ENCODE peak calls at places on chromosomes 11 and 22, in eight cellular contexts. V, F, D, J, U, X, N and W are unnamed samples.

GRCh38 chr11:17748044-17748443 is 13.5 kb downstream of the KCNC1 start:
- DNase-seq in V (no peak), F (no peak), D (peak), J (peak), U (no peak), X (no peak), N (no peak), W (no peak)

GRCh38 chr11:41451011-41451410 is 8.4 kb downstream of the LRRC4C start:
- DNase-seq in V (no peak), F (no peak), D (no peak), J (no peak), U (no peak), X (no peak), N (no peak), W (no peak)

GRCh38 chr11:80779907-80780615 is 1339.2 kb upstream of the TENM4 start:
- DNase-seq in V (no peak), F (no peak), D (no peak), J (no peak), U (no peak), X (no peak), N (no peak), W (no peak)

GRCh38 chr11:11982461-11982860 is 26.0 kb downstream of the DKK3 start:
- DNase-seq in V (no peak), F (no peak), D (peak), J (no peak), U (no peak), X (no peak), N (peak), W (no peak)

GRCh38 chr11:63762662-63763505 is 5.7 kb downstream of the ZFTA start:
- DNase-seq in V (peak), F (no peak), D (peak), J (no peak), U (peak), X (no peak), N (peak), W (peak)

GRCh38 chr11:93820085-93820710 is 30.2 kb downstream of the VSTM5 start:
- DNase-seq in V (no peak), F (no peak), D (no peak), J (no peak), U (no peak), X (no peak), N (no peak), W (no peak)

GRCh38 chr11:76270387-76270786 is 64.1 kb upstream of the WNT11 start:
- DNase-seq in V (no peak), F (peak), D (no peak), J (no peak), U (no peak), X (no peak), N (no peak), W (no peak)

GRCh38 chr11:65502274-65502851 is 3.5 kb downstream of the MALAT1 start:
- DNase-seq in V (peak), F (no peak), D (no peak), J (no peak), U (no peak), X (no peak), N (no peak), W (no peak)

GRCh38 chr11:45665206-45665932 is at the start of gene CHST1:
- DNase-seq in V (peak), F (no peak), D (peak), J (peak), U (peak), X (no peak), N (peak), W (no peak)

GRCh38 chr11:76792505-76793264 is 9.5 kb downstream of the TSKU start:
- DNase-seq in V (no peak), F (peak), D (peak), J (peak), U (no peak), X (no peak), N (peak), W (no peak)

GRCh38 chr11:75351541-75352416 is at the start of gene ARRB1:
- DNase-seq in V (no peak), F (no peak), D (peak), J (peak), U (peak), X (peak), N (peak), W (no peak)

GRCh38 chr11:13126430-13126829 is 117.3 kb downstream of the RASSF10 start:
- DNase-seq in V (no peak), F (no peak), D (no peak), J (no peak), U (no peak), X (no peak), N (no peak), W (no peak)

GRCh38 chr22:43993072-43993760 is 30.9 kb upstream of the PARVB start:
- DNase-seq in V (peak), F (no peak), D (peak), J (peak), U (peak), X (peak), N (no peak), W (peak)

GRCh38 chr11:46322759-46323158 is 24.5 kb upstream of the DGKZ start:
- DNase-seq in V (no peak), F (no peak), D (no peak), J (no peak), U (no peak), X (peak), N (no peak), W (no peak)

GRCh38 chr11:78838417-78838816 is 263.8 kb upstream of the NARS2 start:
- DNase-seq in V (no peak), F (no peak), D (no peak), J (no peak), U (no peak), X (no peak), N (no peak), W (no peak)

GRCh38 chr11:16321148-16321547 is 35.2 kb downstream of the SOX6 start:
- DNase-seq in V (no peak), F (no peak), D (no peak), J (no peak), U (no peak), X (no peak), N (no peak), W (no peak)

GRCh38 chr11:17774232-17775034 is 39.9 kb downstream of the KCNC1 start:
- DNase-seq in V (no peak), F (no peak), D (peak), J (peak), U (no peak), X (no peak), N (no peak), W (no peak)

GRCh38 chr22:43919106-43919965 is 4.3 kb upstream of the PNPLA3 start:
- DNase-seq in V (no peak), F (peak), D (no peak), J (no peak), U (no peak), X (no peak), N (no peak), W (no peak)

GRCh38 chr11:91932151-91932821 is 292.3 kb upstream of the FAT3 start:
- DNase-seq in V (no peak), F (no peak), D (no peak), J (no peak), U (no peak), X (no peak), N (no peak), W (no peak)

GRCh38 chr11:10581481-10582019 is 13.1 kb upstream of the LYVE1 start:
- DNase-seq in V (peak), F (peak), D (peak), J (peak), U (peak), X (peak), N (no peak), W (no peak)

GRCh38 chr22:16970446-16970845 is 37.6 kb downstream of the GAB4 start:
- DNase-seq in V (no peak), F (no peak), D (no peak), J (no peak), U (no peak), X (no peak), N (no peak), W (no peak)

GRCh38 chr11:35845860-35846259 is 98.0 kb upstream of the LDLRAD3 start:
- DNase-seq in V (no peak), F (no peak), D (no peak), J (no peak), U (no peak), X (no peak), N (no peak), W (no peak)

GRCh38 chr11:126277780-126278179 is 5.1 kb upstream of the TIRAP start:
- DNase-seq in V (no peak), F (no peak), D (no peak), J (no peak), U (no peak), X (no peak), N (no peak), W (no peak)

GRCh38 chr11:119616586-119617342 is 112.2 kb downstream of the NECTIN1 start:
- DNase-seq in V (no peak), F (no peak), D (no peak), J (no peak), U (no peak), X (no peak), N (no peak), W (no peak)

GRCh38 chr11:119615879-119616190 is 113.2 kb downstream of the NECTIN1 start:
- DNase-seq in V (no peak), F (no peak), D (no peak), J (no peak), U (no peak), X (no peak), N (no peak), W (no peak)

GRCh38 chr11:119619665-119620064 is 109.3 kb downstream of the NECTIN1 start:
- DNase-seq in V (no peak), F (no peak), D (no peak), J (no peak), U (no peak), X (no peak), N (no peak), W (no peak)

GRCh38 chr11:119617343-119617713 is 111.7 kb downstream of the NECTIN1 start:
- DNase-seq in V (no peak), F (no peak), D (no peak), J (no peak), U (no peak), X (no peak), N (peak), W (no peak)

GRCh38 chr11:119618208-119618909 is 110.6 kb downstream of the NECTIN1 start:
- DNase-seq in V (peak), F (no peak), D (no peak), J (no peak), U (peak), X (no peak), N (no peak), W (no peak)
- TF ChIP-seq POLR2A in V (no peak), F (no peak), D (no peak), J (no peak), U (no peak), X (no peak), N (no peak), W (no peak)

DNA sequence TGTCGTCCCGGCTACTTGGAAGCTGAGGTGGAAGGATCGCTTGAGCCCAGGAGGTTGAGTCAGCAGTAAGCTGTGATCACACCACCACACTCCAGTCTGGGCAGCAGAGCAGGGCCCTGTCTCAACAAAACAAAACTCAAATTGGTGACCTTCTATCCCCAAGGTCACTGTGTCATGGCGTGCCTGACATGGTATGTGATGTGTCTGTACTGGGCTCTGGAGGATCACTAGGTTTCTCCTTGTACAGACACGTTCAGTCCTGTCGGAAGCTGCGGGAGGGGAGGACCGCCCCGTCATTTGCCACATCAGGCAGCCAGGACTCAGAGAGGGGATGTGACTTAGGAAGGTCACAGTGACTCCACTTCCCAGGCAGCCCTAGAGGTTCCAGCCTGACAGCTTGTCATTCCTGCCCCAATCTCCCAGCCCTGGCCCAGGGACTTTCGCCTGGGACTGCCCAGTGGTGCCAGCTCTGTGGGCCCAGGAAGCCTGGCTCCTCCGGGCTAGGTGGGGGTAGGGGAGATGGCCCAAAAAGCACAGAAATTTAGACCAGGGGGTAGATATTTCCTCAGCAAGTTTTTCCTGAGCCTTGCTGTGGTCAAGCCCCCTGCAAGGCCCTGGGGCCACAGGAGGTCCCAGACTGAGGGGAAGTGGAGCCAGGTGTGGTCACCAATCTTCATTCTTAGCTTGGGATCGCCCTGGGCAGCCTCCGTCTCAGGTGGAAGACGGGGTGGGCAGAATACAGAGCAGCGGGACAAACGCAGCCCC is 53.2 kb downstream of the TRIOBP start:
- DNase-seq in V (peak), F (peak), D (no peak), J (no peak), U (no peak), X (no peak), N (no peak), W (no peak)
- TF ChIP-seq POLR2AphosphoS5 in V (peak), F (no peak), D (no peak), J (peak), U (no peak), X (no peak), N (no peak), W (no peak)

GRCh38 chr11:34242037-34242625 is 115.7 kb downstream of the ABTB2 start:
- DNase-seq in V (no peak), F (no peak), D (no peak), J (no peak), U (no peak), X (peak), N (no peak), W (no peak)
- TF ChIP-seq POLR2A in V (no peak), F (no peak), D (no peak), J (no peak), U (no peak), X (no peak), N (no peak), W (no peak)

GRCh38 chr11:83187463-83187862 is 6.0 kb upstream of the ANKRD42 start:
- DNase-seq in V (no peak), F (no peak), D (no peak), J (no peak), U (no peak), X (no peak), N (no peak), W (no peak)

GRCh38 chr11:83175815-83176214 is 17.7 kb upstream of the ANKRD42 start:
- DNase-seq in V (peak), F (no peak), D (no peak), J (no peak), U (no peak), X (no peak), N (no peak), W (no peak)

GRCh38 chr11:83185767-83186166 is 7.7 kb upstream of the ANKRD42 start:
- DNase-seq in V (no peak), F (no peak), D (no peak), J (no peak), U (no peak), X (no peak), N (no peak), W (no peak)

DNA sequence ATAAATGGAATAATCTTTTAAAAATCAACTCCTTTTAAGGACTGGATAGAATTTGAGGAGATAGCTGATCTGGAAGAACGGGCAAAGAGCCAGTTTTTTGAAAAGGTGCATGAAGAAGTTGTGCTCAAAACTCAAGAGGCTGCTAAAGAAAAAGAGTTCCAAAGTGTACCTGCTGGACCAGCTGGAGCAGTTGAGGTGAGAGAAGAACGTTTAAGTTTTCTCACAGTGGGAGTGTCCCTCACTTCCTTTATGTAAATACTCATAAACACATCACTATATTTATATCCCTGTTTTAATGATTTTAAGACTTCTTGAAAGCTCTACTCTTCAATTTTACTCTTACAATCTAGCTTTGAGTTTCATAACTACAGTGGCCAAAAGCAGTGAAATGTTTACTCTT is 11.7 kb upstream of the ANKRD42 start:
- DNase-seq in V (no peak), F (no peak), D (no peak), J (no peak), U (no peak), X (no peak), N (no peak), W (no peak)
- TF ChIP-seq POLR2AphosphoS5 in V (no peak), F (no peak), D (no peak), J (no peak), U (no peak), X (no peak), N (no peak), W (no peak)

GRCh38 chr22:36368359-36368983 is 19.3 kb downstream of the MYH9 start:
- DNase-seq in V (peak), F (peak), D (no peak), J (no peak), U (no peak), X (peak), N (no peak), W (no peak)
- TF ChIP-seq POLR2A in V (peak), F (no peak), D (no peak), J (no peak), U (no peak), X (no peak), N (no peak), W (no peak)